ENCODE peak calls at places on chromosomes 13 and 19, in nine cellular contexts. One of them, this sample, is unnamed.

GRCh38 chr13:50715402-50716146 is 127.9 kb downstream of the DLEU7 start:
- DNase-seq in mammary epithelial cell: no peak
- DNase-seq in GM06990: no peak
- DNase-seq in Peyer's patch: no peak
- DNase-seq in ascending aorta: peak
- DNase-seq in IMR-90: no peak
- DNase-seq in CD8-positive, alpha-beta memory T cell: no peak
- DNase-seq in adipocyte: no peak
- DNase-seq in OCI-LY7: no peak
- DNase-seq in this sample: no peak

GRCh38 chr13:43122706-43123268 is 99.4 kb downstream of the DNAJC15 start:
- DNase-seq in mammary epithelial cell: no peak
- DNase-seq in GM06990: no peak
- DNase-seq in Peyer's patch: no peak
- DNase-seq in ascending aorta: no peak
- DNase-seq in IMR-90: no peak
- DNase-seq in CD8-positive, alpha-beta memory T cell: no peak
- DNase-seq in adipocyte: no peak
- DNase-seq in OCI-LY7: no peak
- DNase-seq in this sample: no peak

GRCh38 chr13:21671793-21672680 is 1.2 kb downstream of the FGF9 start:
- DNase-seq in mammary epithelial cell: no peak
- DNase-seq in GM06990: no peak
- DNase-seq in Peyer's patch: no peak
- DNase-seq in ascending aorta: no peak
- DNase-seq in IMR-90: no peak
- DNase-seq in CD8-positive, alpha-beta memory T cell: no peak
- DNase-seq in adipocyte: no peak
- DNase-seq in OCI-LY7: peak
- DNase-seq in this sample: no peak

GRCh38 chr13:74695021-74695800 is 561.0 kb upstream of the KLF12 start:
- DNase-seq in mammary epithelial cell: no peak
- DNase-seq in GM06990: no peak
- DNase-seq in Peyer's patch: no peak
- DNase-seq in ascending aorta: no peak
- DNase-seq in IMR-90: no peak
- DNase-seq in CD8-positive, alpha-beta memory T cell: no peak
- DNase-seq in adipocyte: peak
- DNase-seq in OCI-LY7: no peak
- DNase-seq in this sample: no peak

GRCh38 chr13:111926501-111927180 is 140.3 kb upstream of the SOX1 start:
- DNase-seq in mammary epithelial cell: no peak
- DNase-seq in GM06990: no peak
- DNase-seq in Peyer's patch: no peak
- DNase-seq in ascending aorta: no peak
- DNase-seq in IMR-90: no peak
- DNase-seq in CD8-positive, alpha-beta memory T cell: no peak
- DNase-seq in adipocyte: no peak
- DNase-seq in OCI-LY7: no peak
- DNase-seq in this sample: no peak

GRCh38 chr13:113637262-113638160 is 20.5 kb downstream of the ATP4B start:
- DNase-seq in mammary epithelial cell: no peak
- DNase-seq in GM06990: no peak
- DNase-seq in Peyer's patch: no peak
- DNase-seq in ascending aorta: no peak
- DNase-seq in IMR-90: no peak
- DNase-seq in CD8-positive, alpha-beta memory T cell: no peak
- DNase-seq in adipocyte: no peak
- DNase-seq in OCI-LY7: no peak
- DNase-seq in this sample: no peak

GRCh38 chr19:49361438-49362047 is 673 bp downstream of the TEAD2 start:
- DNase-seq in mammary epithelial cell: peak
- DNase-seq in GM06990: no peak
- DNase-seq in Peyer's patch: peak
- DNase-seq in ascending aorta: peak
- DNase-seq in IMR-90: peak
- DNase-seq in CD8-positive, alpha-beta memory T cell: no peak
- DNase-seq in adipocyte: peak
- DNase-seq in OCI-LY7: peak
- DNase-seq in this sample: no peak

GRCh38 chr19:13060964-13061927 is 41.4 kb downstream of the LYL1 start:
- DNase-seq in mammary epithelial cell: peak
- DNase-seq in GM06990: peak
- DNase-seq in Peyer's patch: peak
- DNase-seq in ascending aorta: no peak
- DNase-seq in IMR-90: peak
- DNase-seq in CD8-positive, alpha-beta memory T cell: peak
- DNase-seq in adipocyte: peak
- DNase-seq in OCI-LY7: peak
- DNase-seq in this sample: peak

GRCh38 chr19:18083929-18084684 is 2.6 kb downstream of the IL12RB1 start:
- DNase-seq in mammary epithelial cell: no peak
- DNase-seq in GM06990: no peak
- DNase-seq in Peyer's patch: no peak
- DNase-seq in ascending aorta: no peak
- DNase-seq in IMR-90: no peak
- DNase-seq in CD8-positive, alpha-beta memory T cell: no peak
- DNase-seq in adipocyte: no peak
- DNase-seq in OCI-LY7: no peak
- DNase-seq in this sample: no peak

GRCh38 chr19:18086590-18087138 is at the start of gene IL12RB1:
- DNase-seq in mammary epithelial cell: no peak
- DNase-seq in GM06990: peak
- DNase-seq in Peyer's patch: peak
- DNase-seq in ascending aorta: no peak
- DNase-seq in IMR-90: no peak
- DNase-seq in CD8-positive, alpha-beta memory T cell: peak
- DNase-seq in adipocyte: no peak
- DNase-seq in OCI-LY7: peak
- DNase-seq in this sample: peak

GRCh38 chr19:18090545-18091216 is 3.9 kb upstream of the IL12RB1 start:
- DNase-seq in mammary epithelial cell: no peak
- DNase-seq in GM06990: no peak
- DNase-seq in Peyer's patch: no peak
- DNase-seq in ascending aorta: no peak
- DNase-seq in IMR-90: peak
- DNase-seq in CD8-positive, alpha-beta memory T cell: no peak
- DNase-seq in adipocyte: peak
- DNase-seq in OCI-LY7: no peak
- DNase-seq in this sample: no peak

GRCh38 chr19:18089726-18090125 is 3.0 kb upstream of the IL12RB1 start:
- DNase-seq in mammary epithelial cell: no peak
- DNase-seq in GM06990: peak
- DNase-seq in Peyer's patch: no peak
- DNase-seq in ascending aorta: no peak
- DNase-seq in IMR-90: no peak
- DNase-seq in CD8-positive, alpha-beta memory T cell: no peak
- DNase-seq in adipocyte: no peak
- DNase-seq in OCI-LY7: no peak
- DNase-seq in this sample: no peak

DNA sequence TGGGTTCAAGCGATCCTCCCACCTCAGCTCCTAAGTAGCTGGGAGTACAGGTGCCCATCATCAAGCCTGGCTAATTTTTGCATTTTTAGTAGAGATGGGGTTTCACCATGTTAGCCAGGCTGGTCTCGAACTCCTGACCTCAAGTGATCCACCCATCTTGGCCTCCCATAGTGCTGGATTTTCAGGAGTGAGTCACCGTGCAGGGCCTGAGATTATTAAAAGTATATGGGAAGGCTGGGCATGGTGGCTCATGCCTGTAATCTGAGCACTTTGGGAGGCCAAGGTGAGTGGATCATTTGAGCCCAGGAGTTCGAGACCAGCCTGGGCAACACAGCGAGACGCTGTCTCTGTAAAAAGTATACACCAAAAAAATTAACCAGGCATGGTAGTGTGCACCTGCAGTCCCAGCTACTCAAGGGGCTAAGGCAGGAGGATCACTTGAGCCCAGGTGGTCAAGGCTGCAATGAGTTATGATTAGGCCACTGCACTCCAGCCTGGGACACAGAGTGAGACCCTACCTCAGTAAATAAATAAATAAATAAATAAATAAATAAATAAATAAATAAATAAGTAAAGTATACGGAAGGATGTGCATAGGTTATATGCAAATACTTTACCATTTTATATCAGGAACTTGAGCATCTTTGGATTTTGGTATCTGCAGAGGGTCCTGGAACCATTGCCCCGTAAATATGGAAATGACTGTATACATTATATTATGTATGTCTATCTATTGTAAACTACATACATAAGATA is 854 bp downstream of the IL12RB1 start:
- DNase-seq in mammary epithelial cell: no peak
- DNase-seq in GM06990: no peak
- DNase-seq in Peyer's patch: no peak
- DNase-seq in ascending aorta: no peak
- DNase-seq in IMR-90: no peak
- DNase-seq in CD8-positive, alpha-beta memory T cell: no peak
- DNase-seq in adipocyte: no peak
- DNase-seq in OCI-LY7: no peak
- DNase-seq in this sample: no peak
- H3K4me3 ChIP-seq in mammary epithelial cell: no peak
- H3K4me3 ChIP-seq in GM06990: peak
- H3K4me3 ChIP-seq in Peyer's patch: peak
- H3K4me3 ChIP-seq in ascending aorta: no peak
- H3K4me3 ChIP-seq in IMR-90: no peak
- H3K4me3 ChIP-seq in CD8-positive, alpha-beta memory T cell: peak
- H3K4me3 ChIP-seq in adipocyte: no peak
- H3K4me3 ChIP-seq in OCI-LY7: peak
- H3K4me3 ChIP-seq in this sample: no peak

DNA sequence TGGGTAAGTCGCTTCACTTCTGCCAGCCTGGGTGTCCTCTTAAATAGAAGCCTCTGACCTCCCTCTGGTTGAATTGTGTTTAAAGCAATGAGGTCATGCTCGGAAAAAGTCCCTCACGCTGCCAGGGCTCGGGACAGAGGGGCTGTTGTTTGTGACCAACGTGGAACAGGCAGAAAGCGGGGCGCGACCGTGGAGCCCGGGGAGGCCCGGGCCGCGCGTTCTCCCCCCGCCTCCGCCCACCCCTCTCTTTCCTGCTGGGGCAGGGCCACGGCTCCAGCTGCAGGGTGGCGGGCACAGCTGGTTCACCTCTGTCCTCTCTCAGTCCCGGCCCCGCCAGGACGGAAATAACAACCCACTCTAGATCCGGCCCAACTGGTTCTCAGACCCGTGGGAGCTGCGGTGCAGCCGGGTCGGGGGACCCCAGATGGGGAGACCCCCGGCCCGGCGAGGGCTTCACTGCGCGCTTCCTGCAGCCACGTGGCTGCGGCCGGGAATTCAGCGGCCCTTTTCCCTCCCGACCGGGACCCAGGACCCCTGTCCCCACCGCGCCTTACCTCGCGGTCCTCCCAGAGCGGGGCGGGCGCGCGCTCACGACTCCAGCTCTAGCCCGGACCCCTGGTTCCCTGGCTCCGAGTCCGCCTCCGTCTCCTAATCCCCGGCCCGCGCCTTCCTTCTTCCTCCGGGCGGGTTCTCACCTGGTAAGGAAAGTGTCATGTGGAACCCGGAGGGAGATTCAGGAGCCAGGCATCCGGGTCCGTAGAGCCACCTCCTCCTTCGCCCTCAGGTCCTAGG is 1.9 kb downstream of the CDC42EP5 start:
- DNase-seq in mammary epithelial cell: no peak
- DNase-seq in GM06990: no peak
- DNase-seq in Peyer's patch: no peak
- DNase-seq in ascending aorta: no peak
- DNase-seq in IMR-90: no peak
- DNase-seq in CD8-positive, alpha-beta memory T cell: no peak
- DNase-seq in adipocyte: peak
- DNase-seq in OCI-LY7: no peak
- DNase-seq in this sample: no peak
- H3K4me3 ChIP-seq in mammary epithelial cell: peak
- H3K4me3 ChIP-seq in GM06990: peak
- H3K4me3 ChIP-seq in Peyer's patch: peak
- H3K4me3 ChIP-seq in ascending aorta: peak
- H3K4me3 ChIP-seq in IMR-90: peak
- H3K4me3 ChIP-seq in CD8-positive, alpha-beta memory T cell: no peak
- H3K4me3 ChIP-seq in adipocyte: peak
- H3K4me3 ChIP-seq in OCI-LY7: no peak
- H3K4me3 ChIP-seq in this sample: no peak

DNA sequence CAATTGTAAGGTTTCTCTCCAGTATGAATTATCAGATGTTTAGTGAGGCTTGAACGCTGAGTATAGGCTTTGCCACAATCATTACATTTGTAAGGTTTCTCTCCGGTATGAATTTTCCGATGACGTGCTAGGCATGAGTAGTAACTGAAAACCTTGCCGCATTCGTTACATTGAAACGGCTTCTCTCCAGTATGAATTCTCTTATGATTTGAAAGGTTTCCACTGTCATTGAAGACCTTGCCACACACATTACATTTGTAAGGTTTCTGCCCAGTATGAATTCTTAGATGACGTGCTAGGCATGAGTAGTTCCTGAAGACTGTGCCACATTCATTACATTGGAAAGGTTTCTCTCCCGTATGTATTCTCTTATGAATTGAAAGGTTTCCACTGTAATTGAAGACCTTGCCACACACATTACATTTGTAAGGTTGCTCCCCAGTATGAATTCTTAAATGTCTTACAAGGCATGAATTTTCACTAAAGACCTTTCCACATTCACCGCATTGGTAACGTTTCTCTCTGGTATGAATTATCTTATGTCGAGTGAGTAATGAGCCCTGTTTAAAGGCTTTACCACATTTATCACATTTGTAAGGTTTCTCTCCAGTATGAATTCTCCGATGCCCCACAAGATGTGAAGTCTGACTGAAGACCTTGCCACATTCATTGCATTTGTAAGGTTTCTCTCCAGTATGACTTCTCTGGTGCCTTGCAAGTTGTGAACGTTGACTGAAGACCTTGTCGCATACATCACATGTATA is 15.6 kb downstream of the ZNF836 start:
- DNase-seq in mammary epithelial cell: no peak
- DNase-seq in GM06990: no peak
- DNase-seq in Peyer's patch: no peak
- DNase-seq in ascending aorta: no peak
- DNase-seq in IMR-90: no peak
- DNase-seq in CD8-positive, alpha-beta memory T cell: no peak
- DNase-seq in adipocyte: no peak
- DNase-seq in OCI-LY7: no peak
- DNase-seq in this sample: no peak
- H3K4me3 ChIP-seq in mammary epithelial cell: no peak
- H3K4me3 ChIP-seq in GM06990: no peak
- H3K4me3 ChIP-seq in Peyer's patch: no peak
- H3K4me3 ChIP-seq in ascending aorta: no peak
- H3K4me3 ChIP-seq in IMR-90: no peak
- H3K4me3 ChIP-seq in CD8-positive, alpha-beta memory T cell: no peak
- H3K4me3 ChIP-seq in adipocyte: peak
- H3K4me3 ChIP-seq in OCI-LY7: no peak
- H3K4me3 ChIP-seq in this sample: no peak

DNA sequence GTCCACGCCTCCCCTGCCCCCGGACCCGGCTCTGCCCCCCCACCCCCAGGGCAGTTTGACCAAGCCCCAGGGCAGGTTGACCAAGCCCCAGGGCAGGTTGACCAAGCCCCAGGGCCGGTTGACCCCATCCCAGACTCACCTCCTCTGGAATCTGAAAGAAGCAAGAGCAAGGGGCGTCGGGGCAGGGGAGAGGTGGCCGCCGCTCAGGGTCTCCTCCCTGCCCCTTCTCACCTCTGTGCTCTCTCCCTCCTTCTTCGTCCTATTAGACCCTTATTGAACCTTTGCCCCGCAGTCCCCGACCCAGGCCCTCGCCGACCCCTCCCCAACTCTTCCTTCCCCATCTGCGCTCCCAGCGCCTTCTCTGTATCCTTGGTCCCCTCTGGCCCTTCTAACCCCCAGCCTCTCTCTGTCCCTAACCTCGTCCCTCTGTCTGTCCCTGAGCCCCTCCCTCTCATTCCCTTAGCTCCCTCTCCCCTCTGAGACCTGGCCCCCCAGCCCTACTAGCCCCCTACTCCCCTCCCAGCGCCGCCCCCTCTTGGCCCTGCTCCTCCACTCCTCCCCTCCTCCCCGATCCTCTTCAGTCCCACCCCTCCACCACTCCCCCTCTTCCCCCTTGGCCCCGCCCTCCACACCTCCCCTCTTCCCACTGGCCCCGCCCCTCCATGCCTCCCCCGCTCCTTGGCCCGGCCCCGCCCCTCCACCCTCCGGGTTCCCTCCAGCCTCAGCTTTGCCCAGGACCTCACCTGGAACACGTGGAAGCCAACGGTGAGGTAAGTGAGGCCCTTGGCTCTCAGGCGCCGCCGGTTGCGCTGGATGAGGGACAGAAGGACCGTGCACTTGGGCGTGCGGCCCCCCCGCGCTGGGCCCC is 7.6 kb downstream of the CAPN12 start:
- DNase-seq in mammary epithelial cell: peak
- DNase-seq in GM06990: peak
- DNase-seq in Peyer's patch: peak
- DNase-seq in ascending aorta: no peak
- DNase-seq in IMR-90: no peak
- DNase-seq in CD8-positive, alpha-beta memory T cell: peak
- DNase-seq in adipocyte: no peak
- DNase-seq in OCI-LY7: peak
- DNase-seq in this sample: peak
- H3K4me3 ChIP-seq in mammary epithelial cell: no peak
- H3K4me3 ChIP-seq in GM06990: peak
- H3K4me3 ChIP-seq in Peyer's patch: peak
- H3K4me3 ChIP-seq in ascending aorta: peak
- H3K4me3 ChIP-seq in IMR-90: no peak
- H3K4me3 ChIP-seq in CD8-positive, alpha-beta memory T cell: no peak
- H3K4me3 ChIP-seq in adipocyte: no peak
- H3K4me3 ChIP-seq in OCI-LY7: no peak
- H3K4me3 ChIP-seq in this sample: no peak

This sample was measured in Jurkat, Clone E6-1.